ENCODE peak calls at places on chromosomes 12 and 14, in five cellular contexts. One of them, this sample, is unnamed.

GRCh38 chr14:72924332-72924731 is 1.9 kb upstream of the DCAF4 start:
- DNase-seq in activated CD8-positive, alpha-beta T cell treated with anti-CD3 and anti-CD28 coated beads, Interleukin-2, amount 10 ng/mL, durations not matched to agents 7 days and 5 days: no peak
- DNase-seq in NCI-H1092: no peak
- DNase-seq in stimulated activated CD8-positive, alpha-beta memory T cell treated with anti-CD3 and anti-CD28 coated beads, Interleukin-2, amount 100 ng/mL, for 1 hour: no peak
- DNase-seq in upper lobe of right lung: peak
- DNase-seq in this sample: no peak

GRCh38 chr12:53948650-53949593 is 5.8 kb upstream of the HOXC12 start:
- DNase-seq in upper lobe of right lung: no peak
- DNase-seq in NCI-H1092: no peak
- DNase-seq in stimulated activated CD8-positive, alpha-beta memory T cell treated with anti-CD3 and anti-CD28 coated beads, Interleukin-2, amount 100 ng/mL, for 1 hour: no peak
- DNase-seq in activated CD8-positive, alpha-beta T cell treated with anti-CD3 and anti-CD28 coated beads, Interleukin-2, amount 10 ng/mL, durations not matched to agents 7 days and 5 days: no peak
- DNase-seq in this sample: no peak

GRCh38 chr12:94596596-94596995 is 53.8 kb downstream of the TMCC3 start:
- DNase-seq in NCI-H1092: peak
- DNase-seq in activated CD8-positive, alpha-beta T cell treated with anti-CD3 and anti-CD28 coated beads, Interleukin-2, amount 10 ng/mL, durations not matched to agents 7 days and 5 days: no peak
- DNase-seq in stimulated activated CD8-positive, alpha-beta memory T cell treated with anti-CD3 and anti-CD28 coated beads, Interleukin-2, amount 100 ng/mL, for 1 hour: no peak
- DNase-seq in upper lobe of right lung: no peak
- DNase-seq in this sample: no peak

GRCh38 chr12:93245543-93245942 is 132.2 kb upstream of the NUDT4 start:
- DNase-seq in stimulated activated CD8-positive, alpha-beta memory T cell treated with anti-CD3 and anti-CD28 coated beads, Interleukin-2, amount 100 ng/mL, for 1 hour: peak
- DNase-seq in NCI-H1092: no peak
- DNase-seq in upper lobe of right lung: no peak
- DNase-seq in activated CD8-positive, alpha-beta T cell treated with anti-CD3 and anti-CD28 coated beads, Interleukin-2, amount 10 ng/mL, durations not matched to agents 7 days and 5 days: peak
- DNase-seq in this sample: no peak

GRCh38 chr12:107377596-107378385 is 284.4 kb upstream of the CRY1 start:
- DNase-seq in NCI-H1092: no peak
- DNase-seq in upper lobe of right lung: no peak
- DNase-seq in activated CD8-positive, alpha-beta T cell treated with anti-CD3 and anti-CD28 coated beads, Interleukin-2, amount 10 ng/mL, durations not matched to agents 7 days and 5 days: no peak
- DNase-seq in stimulated activated CD8-positive, alpha-beta memory T cell treated with anti-CD3 and anti-CD28 coated beads, Interleukin-2, amount 100 ng/mL, for 1 hour: no peak
- DNase-seq in this sample: no peak

GRCh38 chr12:92759634-92760268 is 57.0 kb downstream of the PLEKHG7 start:
- DNase-seq in activated CD8-positive, alpha-beta T cell treated with anti-CD3 and anti-CD28 coated beads, Interleukin-2, amount 10 ng/mL, durations not matched to agents 7 days and 5 days: no peak
- DNase-seq in stimulated activated CD8-positive, alpha-beta memory T cell treated with anti-CD3 and anti-CD28 coated beads, Interleukin-2, amount 100 ng/mL, for 1 hour: no peak
- DNase-seq in upper lobe of right lung: no peak
- DNase-seq in NCI-H1092: no peak
- DNase-seq in this sample: no peak

GRCh38 chr12:67534671-67535070 is 113.9 kb upstream of the DYRK2 start:
- DNase-seq in upper lobe of right lung: no peak
- DNase-seq in NCI-H1092: no peak
- DNase-seq in activated CD8-positive, alpha-beta T cell treated with anti-CD3 and anti-CD28 coated beads, Interleukin-2, amount 10 ng/mL, durations not matched to agents 7 days and 5 days: no peak
- DNase-seq in stimulated activated CD8-positive, alpha-beta memory T cell treated with anti-CD3 and anti-CD28 coated beads, Interleukin-2, amount 100 ng/mL, for 1 hour: no peak
- DNase-seq in this sample: no peak

GRCh38 chr12:2284857-2285256 is 232.1 kb downstream of the CACNA1C start:
- DNase-seq in activated CD8-positive, alpha-beta T cell treated with anti-CD3 and anti-CD28 coated beads, Interleukin-2, amount 10 ng/mL, durations not matched to agents 7 days and 5 days: peak
- DNase-seq in upper lobe of right lung: peak
- DNase-seq in NCI-H1092: peak
- DNase-seq in stimulated activated CD8-positive, alpha-beta memory T cell treated with anti-CD3 and anti-CD28 coated beads, Interleukin-2, amount 100 ng/mL, for 1 hour: no peak
- DNase-seq in this sample: peak

GRCh38 chr12:2501464-2502181 is 293.1 kb upstream of the FKBP4 start:
- DNase-seq in NCI-H1092: no peak
- DNase-seq in activated CD8-positive, alpha-beta T cell treated with anti-CD3 and anti-CD28 coated beads, Interleukin-2, amount 10 ng/mL, durations not matched to agents 7 days and 5 days: no peak
- DNase-seq in upper lobe of right lung: no peak
- DNase-seq in stimulated activated CD8-positive, alpha-beta memory T cell treated with anti-CD3 and anti-CD28 coated beads, Interleukin-2, amount 100 ng/mL, for 1 hour: no peak
- DNase-seq in this sample: peak

GRCh38 chr12:45660330-45660729 is 69.2 kb upstream of the ARID2 start:
- DNase-seq in upper lobe of right lung: no peak
- DNase-seq in stimulated activated CD8-positive, alpha-beta memory T cell treated with anti-CD3 and anti-CD28 coated beads, Interleukin-2, amount 100 ng/mL, for 1 hour: no peak
- DNase-seq in activated CD8-positive, alpha-beta T cell treated with anti-CD3 and anti-CD28 coated beads, Interleukin-2, amount 10 ng/mL, durations not matched to agents 7 days and 5 days: no peak
- DNase-seq in NCI-H1092: no peak
- DNase-seq in this sample: peak

GRCh38 chr12:109573029-109573913 is at the start of the genes MMAB and MVK:
- DNase-seq in activated CD8-positive, alpha-beta T cell treated with anti-CD3 and anti-CD28 coated beads, Interleukin-2, amount 10 ng/mL, durations not matched to agents 7 days and 5 days: peak
- DNase-seq in upper lobe of right lung: peak
- DNase-seq in stimulated activated CD8-positive, alpha-beta memory T cell treated with anti-CD3 and anti-CD28 coated beads, Interleukin-2, amount 100 ng/mL, for 1 hour: peak
- DNase-seq in NCI-H1092: peak
- DNase-seq in this sample: peak

GRCh38 chr12:587132-587531 is 76.1 kb downstream of the NINJ2 start:
- DNase-seq in stimulated activated CD8-positive, alpha-beta memory T cell treated with anti-CD3 and anti-CD28 coated beads, Interleukin-2, amount 100 ng/mL, for 1 hour: no peak
- DNase-seq in upper lobe of right lung: no peak
- DNase-seq in NCI-H1092: no peak
- DNase-seq in activated CD8-positive, alpha-beta T cell treated with anti-CD3 and anti-CD28 coated beads, Interleukin-2, amount 10 ng/mL, durations not matched to agents 7 days and 5 days: no peak
- DNase-seq in this sample: no peak

GRCh38 chr14:63659726-63660125 is 18.1 kb upstream of the WDR89 start:
- DNase-seq in NCI-H1092: no peak
- DNase-seq in stimulated activated CD8-positive, alpha-beta memory T cell treated with anti-CD3 and anti-CD28 coated beads, Interleukin-2, amount 100 ng/mL, for 1 hour: no peak
- DNase-seq in activated CD8-positive, alpha-beta T cell treated with anti-CD3 and anti-CD28 coated beads, Interleukin-2, amount 10 ng/mL, durations not matched to agents 7 days and 5 days: no peak
- DNase-seq in upper lobe of right lung: no peak
- DNase-seq in this sample: no peak

GRCh38 chr14:105168979-105169507 is 467 bp upstream of the JAG2 start:
- DNase-seq in NCI-H1092: no peak
- DNase-seq in activated CD8-positive, alpha-beta T cell treated with anti-CD3 and anti-CD28 coated beads, Interleukin-2, amount 10 ng/mL, durations not matched to agents 7 days and 5 days: peak
- DNase-seq in stimulated activated CD8-positive, alpha-beta memory T cell treated with anti-CD3 and anti-CD28 coated beads, Interleukin-2, amount 100 ng/mL, for 1 hour: no peak
- DNase-seq in upper lobe of right lung: no peak
- DNase-seq in this sample: peak

GRCh38 chr12:82835217-82835616 is 148.5 kb downstream of the TMTC2 start:
- DNase-seq in activated CD8-positive, alpha-beta T cell treated with anti-CD3 and anti-CD28 coated beads, Interleukin-2, amount 10 ng/mL, durations not matched to agents 7 days and 5 days: no peak
- DNase-seq in NCI-H1092: no peak
- DNase-seq in stimulated activated CD8-positive, alpha-beta memory T cell treated with anti-CD3 and anti-CD28 coated beads, Interleukin-2, amount 100 ng/mL, for 1 hour: no peak
- DNase-seq in upper lobe of right lung: no peak
- DNase-seq in this sample: peak

GRCh38 chr14:33463731-33464130 is 487.1 kb downstream of the EGLN3 start:
- DNase-seq in stimulated activated CD8-positive, alpha-beta memory T cell treated with anti-CD3 and anti-CD28 coated beads, Interleukin-2, amount 100 ng/mL, for 1 hour: no peak
- DNase-seq in upper lobe of right lung: no peak
- DNase-seq in NCI-H1092: no peak
- DNase-seq in activated CD8-positive, alpha-beta T cell treated with anti-CD3 and anti-CD28 coated beads, Interleukin-2, amount 10 ng/mL, durations not matched to agents 7 days and 5 days: no peak
- DNase-seq in this sample: no peak

GRCh38 chr12:42776396-42776795 is 186.8 kb upstream of the PRICKLE1 start:
- DNase-seq in NCI-H1092: no peak
- DNase-seq in upper lobe of right lung: no peak
- DNase-seq in stimulated activated CD8-positive, alpha-beta memory T cell treated with anti-CD3 and anti-CD28 coated beads, Interleukin-2, amount 100 ng/mL, for 1 hour: no peak
- DNase-seq in activated CD8-positive, alpha-beta T cell treated with anti-CD3 and anti-CD28 coated beads, Interleukin-2, amount 10 ng/mL, durations not matched to agents 7 days and 5 days: no peak
- DNase-seq in this sample: no peak

GRCh38 chr12:39780527-39781446 is 161.2 kb upstream of the ABCD2 start:
- DNase-seq in activated CD8-positive, alpha-beta T cell treated with anti-CD3 and anti-CD28 coated beads, Interleukin-2, amount 10 ng/mL, durations not matched to agents 7 days and 5 days: no peak
- DNase-seq in stimulated activated CD8-positive, alpha-beta memory T cell treated with anti-CD3 and anti-CD28 coated beads, Interleukin-2, amount 100 ng/mL, for 1 hour: no peak
- DNase-seq in upper lobe of right lung: no peak
- DNase-seq in NCI-H1092: no peak
- DNase-seq in this sample: no peak

GRCh38 chr14:30420489-30420888 is 138.5 kb upstream of the G2E3 start:
- DNase-seq in NCI-H1092: no peak
- DNase-seq in upper lobe of right lung: no peak
- DNase-seq in activated CD8-positive, alpha-beta T cell treated with anti-CD3 and anti-CD28 coated beads, Interleukin-2, amount 10 ng/mL, durations not matched to agents 7 days and 5 days: no peak
- DNase-seq in stimulated activated CD8-positive, alpha-beta memory T cell treated with anti-CD3 and anti-CD28 coated beads, Interleukin-2, amount 100 ng/mL, for 1 hour: no peak
- DNase-seq in this sample: no peak

GRCh38 chr14:81164167-81164774 is 56.5 kb downstream of the GTF2A1 start:
- DNase-seq in upper lobe of right lung: no peak
- DNase-seq in activated CD8-positive, alpha-beta T cell treated with anti-CD3 and anti-CD28 coated beads, Interleukin-2, amount 10 ng/mL, durations not matched to agents 7 days and 5 days: peak
- DNase-seq in NCI-H1092: peak
- DNase-seq in stimulated activated CD8-positive, alpha-beta memory T cell treated with anti-CD3 and anti-CD28 coated beads, Interleukin-2, amount 100 ng/mL, for 1 hour: no peak
- DNase-seq in this sample: peak

GRCh38 chr14:58572092-58572853 is 65.5 kb upstream of the DACT1 start:
- DNase-seq in NCI-H1092: no peak
- DNase-seq in upper lobe of right lung: no peak
- DNase-seq in activated CD8-positive, alpha-beta T cell treated with anti-CD3 and anti-CD28 coated beads, Interleukin-2, amount 10 ng/mL, durations not matched to agents 7 days and 5 days: peak
- DNase-seq in stimulated activated CD8-positive, alpha-beta memory T cell treated with anti-CD3 and anti-CD28 coated beads, Interleukin-2, amount 100 ng/mL, for 1 hour: peak
- DNase-seq in this sample: no peak

GRCh38 chr12:80769553-80770140 is 52.9 kb downstream of the MYF5 start:
- DNase-seq in stimulated activated CD8-positive, alpha-beta memory T cell treated with anti-CD3 and anti-CD28 coated beads, Interleukin-2, amount 100 ng/mL, for 1 hour: no peak
- DNase-seq in upper lobe of right lung: no peak
- DNase-seq in NCI-H1092: no peak
- DNase-seq in activated CD8-positive, alpha-beta T cell treated with anti-CD3 and anti-CD28 coated beads, Interleukin-2, amount 10 ng/mL, durations not matched to agents 7 days and 5 days: no peak
- DNase-seq in this sample: no peak

GRCh38 chr12:109738209-109738608 is 24.6 kb downstream of the FAM222A start:
- DNase-seq in upper lobe of right lung: no peak
- DNase-seq in activated CD8-positive, alpha-beta T cell treated with anti-CD3 and anti-CD28 coated beads, Interleukin-2, amount 10 ng/mL, durations not matched to agents 7 days and 5 days: no peak
- DNase-seq in NCI-H1092: no peak
- DNase-seq in stimulated activated CD8-positive, alpha-beta memory T cell treated with anti-CD3 and anti-CD28 coated beads, Interleukin-2, amount 100 ng/mL, for 1 hour: no peak
- DNase-seq in this sample: no peak

GRCh38 chr14:50832935-50833607 is 2.1 kb upstream of the NIN start:
- DNase-seq in upper lobe of right lung: no peak
- DNase-seq in activated CD8-positive, alpha-beta T cell treated with anti-CD3 and anti-CD28 coated beads, Interleukin-2, amount 10 ng/mL, durations not matched to agents 7 days and 5 days: no peak
- DNase-seq in stimulated activated CD8-positive, alpha-beta memory T cell treated with anti-CD3 and anti-CD28 coated beads, Interleukin-2, amount 100 ng/mL, for 1 hour: no peak
- DNase-seq in NCI-H1092: no peak
- DNase-seq in this sample: no peak

This sample was measured in dermis microvascular lymphatic vessel endothelial cell.